ENCODE peak calls at places on chromosomes 11 and 22, in four cellular contexts. B is vagina, C is GM23338, I is psoas muscle. S is an unnamed sample. For H3K4me1, the result is how much of the 10 kb centered on the place peaks cover.

GRCh38 chr11:77449060-77449521 is 24.8 kb downstream of the PAK1 start:
- DNase-seq in B (no peak), C (peak), I (no peak), S (no peak)

GRCh38 chr22:48188211-48188845 is 1425.9 kb downstream of the TBC1D22A start:
- DNase-seq in B (peak), C (no peak), I (no peak), S (peak)

GRCh38 chr11:57279131-57279530 is 42.1 kb upstream of the APLNR start:
- DNase-seq in B (no peak), C (no peak), I (no peak), S (no peak)

GRCh38 chr11:118206612-118207031 is 18.2 kb downstream of the JAML start:
- DNase-seq in B (no peak), C (no peak), I (no peak), S (no peak)

GRCh38 chr11:72333657-72334056 is 89.7 kb upstream of the PHOX2A start:
- DNase-seq in B (no peak), C (peak), I (no peak), S (no peak)

GRCh38 chr22:50298937-50299656 is 8.3 kb downstream of the PLXNB2 start:
- DNase-seq in B (no peak), C (peak), I (no peak), S (no peak)

GRCh38 chr11:35313066-35313765 is 106.1 kb downstream of the SLC1A2 start:
- DNase-seq in B (no peak), C (no peak), I (no peak), S (no peak)

GRCh38 chr11:85347291-85347690 is 279.9 kb downstream of the DLG2 start:
- DNase-seq in B (no peak), C (peak), I (no peak), S (no peak)

GRCh38 chr11:125112235-125112604 is 794 bp upstream of the TMEM218 start:
- DNase-seq in B (no peak), C (no peak), I (no peak), S (no peak)

GRCh38 chr11:35615911-35616900 is 2.1 kb upstream of the FJX1 start:
- DNase-seq in B (no peak), C (peak), I (no peak), S (no peak)

GRCh38 chr11:6663794-6664478 is 8.3 kb upstream of the DCHS1 start:
- DNase-seq in B (no peak), C (no peak), I (no peak), S (no peak)

GRCh38 chr11:20739004-20739612 is 69.7 kb downstream of the NELL1 start:
- DNase-seq in B (no peak), C (no peak), I (no peak), S (no peak)

GRCh38 chr22:47402876-47403525 is 640.6 kb downstream of the TBC1D22A start:
- DNase-seq in B (no peak), C (no peak), I (no peak), S (no peak)

GRCh38 chr11:2998073-2998850 is 6.1 kb upstream of the NAP1L4 start:
- DNase-seq in B (no peak), C (no peak), I (no peak), S (peak)
- H3K4me1 ChIP-seq in B (under half), C (under half), I (under half), S (under half)

DNA sequence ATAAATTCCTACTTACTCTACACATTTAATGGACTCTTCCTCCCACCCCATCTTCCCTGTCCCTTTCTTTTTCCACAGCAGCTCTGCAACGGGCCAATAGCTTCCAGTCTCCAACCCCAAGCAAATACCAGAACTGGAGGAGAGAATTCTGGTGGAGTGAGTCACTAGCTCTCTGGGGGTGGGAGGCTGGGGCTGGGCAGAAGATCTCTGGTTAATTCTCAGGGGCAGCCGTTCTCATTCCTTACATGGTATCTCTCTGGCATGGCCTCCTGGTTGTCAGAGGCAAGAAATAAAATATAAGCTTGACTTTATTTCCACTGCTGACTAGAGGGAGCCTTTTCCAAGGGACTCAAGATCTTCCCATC is 90.4 kb upstream of the PARVA start:
- DNase-seq in B (no peak), C (no peak), I (peak), S (no peak)
- H3K4me1 ChIP-seq in B (under half), C (under half), I (under half), S (under half)

GRCh38 chr22:39359659-39360195 is 9.9 kb downstream of the SYNGR1 start:
- DNase-seq in B (no peak), C (no peak), I (no peak), S (no peak)

GRCh38 chr22:39355080-39355479 is 5.3 kb downstream of the SYNGR1 start:
- DNase-seq in B (no peak), C (no peak), I (no peak), S (no peak)

GRCh38 chr22:39353346-39353745 is 3.6 kb downstream of the SYNGR1 start:
- DNase-seq in B (no peak), C (no peak), I (no peak), S (no peak)

GRCh38 chr22:39360242-39360641 is 10.5 kb downstream of the SYNGR1 start:
- DNase-seq in B (peak), C (no peak), I (no peak), S (no peak)

DNA sequence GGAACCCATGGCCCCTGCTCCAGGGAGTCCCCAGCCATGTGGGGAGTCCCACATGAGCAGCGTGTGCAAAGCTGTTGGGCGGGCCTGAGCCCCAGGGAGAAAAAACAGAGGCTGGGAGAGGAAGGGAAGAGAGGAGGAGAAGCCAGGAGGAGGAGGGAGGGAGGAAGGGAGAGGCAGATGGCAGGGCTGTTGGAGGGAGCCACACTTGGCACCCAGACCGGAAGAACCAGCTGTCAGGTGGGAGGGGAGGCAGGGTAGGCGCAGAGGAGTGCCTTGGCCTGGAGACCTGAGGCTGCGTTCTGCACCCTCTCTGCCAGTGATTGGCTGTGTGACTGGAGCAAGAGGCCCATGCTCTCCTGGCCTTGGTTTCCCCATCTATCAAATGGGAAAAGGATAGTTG is 6.7 kb downstream of the SYNGR1 start:
- DNase-seq in B (no peak), C (no peak), I (no peak), S (peak)
- H3K4me1 ChIP-seq in B (under half), C (under half), I (under half), S (under half)

GRCh38 chr11:126345283-126345682 is 10.2 kb upstream of the ST3GAL4 start:
- DNase-seq in B (no peak), C (no peak), I (no peak), S (no peak)
- H3K4me1 ChIP-seq in B (half or more), C (under half), I (under half), S (under half)

GRCh38 chr11:120389693-120390584 is 53.7 kb downstream of the ARHGEF12 start:
- DNase-seq in B (no peak), C (no peak), I (no peak), S (no peak)

GRCh38 chr11:120390585-120390922 is 54.3 kb downstream of the ARHGEF12 start:
- DNase-seq in B (no peak), C (no peak), I (no peak), S (no peak)

GRCh38 chr11:120386318-120386717 is 50.1 kb downstream of the ARHGEF12 start:
- DNase-seq in B (no peak), C (no peak), I (no peak), S (no peak)

GRCh38 chr11:120386774-120387371 is 50.7 kb downstream of the ARHGEF12 start:
- DNase-seq in B (no peak), C (no peak), I (no peak), S (no peak)

GRCh38 chr11:120388261-120388660 is 52.0 kb downstream of the ARHGEF12 start:
- DNase-seq in B (no peak), C (no peak), I (no peak), S (no peak)
- H3K4me1 ChIP-seq in B (half or more), C (under half), I (half or more), S (under half)

DNA sequence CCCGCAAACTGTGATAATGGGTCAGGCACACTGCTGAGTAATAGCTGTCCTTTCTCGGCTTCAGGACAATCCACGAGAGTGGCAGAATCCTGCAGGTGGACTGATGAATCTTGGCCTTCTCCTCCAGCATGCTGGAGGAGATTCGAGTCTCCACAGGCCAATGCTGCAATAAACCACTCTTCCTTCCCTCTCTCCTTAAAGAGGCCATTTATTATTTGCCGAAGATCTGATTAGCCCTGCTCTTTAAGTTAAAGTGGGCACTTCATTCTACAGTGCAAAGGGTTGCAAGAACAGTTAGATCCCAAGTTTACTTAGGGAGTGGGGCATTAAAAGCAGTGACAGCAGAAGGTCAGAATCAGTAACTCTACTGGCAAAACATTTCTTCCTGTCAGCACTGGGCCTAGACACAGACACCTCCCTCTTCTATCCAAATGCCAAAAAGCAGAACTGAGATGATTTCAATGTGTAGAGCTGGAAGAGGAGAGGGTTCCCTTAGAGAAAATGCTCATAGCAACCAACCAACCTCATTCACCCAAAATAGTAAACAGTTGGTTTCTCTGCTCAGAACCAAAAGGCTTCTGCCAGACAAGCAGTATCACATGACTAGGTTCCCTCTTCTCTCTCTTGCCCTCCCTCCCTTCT is 121.7 kb downstream of the SGSM3 start:
- DNase-seq in B (no peak), C (peak), I (no peak), S (no peak)
- H3K4me1 ChIP-seq in B (under half), C (under half), I (under half), S (under half)

GRCh38 chr11:64887234-64887756 is 8.9 kb upstream of the EHD1 start:
- DNase-seq in B (no peak), C (no peak), I (no peak), S (no peak)
- H3K4me1 ChIP-seq in B (under half), C (under half), I (under half), S (under half)

GRCh38 chr11:12163181-12163841 is 52.9 kb downstream of the MICAL2 start:
- DNase-seq in B (no peak), C (no peak), I (no peak), S (no peak)
- H3K4me1 ChIP-seq in B (under half), C (under half), I (under half), S (half or more)

GRCh38 chr22:28891156-28891733 is 7.9 kb downstream of the ZNRF3 start:
- DNase-seq in B (no peak), C (no peak), I (no peak), S (no peak)

GRCh38 chr22:28885939-28886338 is 2.6 kb downstream of the ZNRF3 start:
- DNase-seq in B (no peak), C (no peak), I (no peak), S (no peak)

GRCh38 chr22:28887725-28888459 is 4.5 kb downstream of the ZNRF3 start:
- DNase-seq in B (no peak), C (no peak), I (no peak), S (no peak)

GRCh38 chr22:28892175-28892731 is 8.9 kb downstream of the ZNRF3 start:
- DNase-seq in B (no peak), C (peak), I (no peak), S (no peak)

GRCh38 chr22:28889625-28890024 is 6.3 kb downstream of the ZNRF3 start:
- DNase-seq in B (no peak), C (no peak), I (no peak), S (no peak)
- H3K4me1 ChIP-seq in B (half or more), C (half or more), I (under half), S (under half)